ENCODE peak calls at places on chromosome 10, in seven cellular contexts. R, F, T, O, Y, W and N are unnamed samples.

GRCh38 chr10:97065128-97065527 is 120.6 kb downstream of the SLIT1 start:
- DNase-seq in O (no peak), Y (no peak), W (no peak), T (no peak), R (no peak), F (no peak), N (no peak)

GRCh38 chr10:120493411-120494312 is 36.6 kb downstream of the PLPP4 start:
- DNase-seq in Y (no peak), O (no peak), W (no peak), F (no peak), R (no peak), T (no peak), N (no peak)

GRCh38 chr10:108556176-108556575 is 1367.1 kb downstream of the XPNPEP1 start:
- DNase-seq in W (no peak), O (no peak), T (no peak), Y (no peak), F (no peak), R (no peak), N (no peak)

GRCh38 chr10:105681051-105681450 is 1040.0 kb downstream of the SORCS3 start:
- DNase-seq in T (no peak), O (no peak), W (no peak), F (no peak), R (no peak), Y (no peak), N (no peak)

GRCh38 chr10:74825371-74826141 is 844 bp upstream of the KAT6B start:
- DNase-seq in T (no peak), Y (no peak), R (no peak), O (no peak), F (no peak), W (no peak), N (no peak)

GRCh38 chr10:60806951-60807350 is 28.7 kb downstream of the CDK1 start:
- DNase-seq in F (no peak), O (no peak), W (no peak), R (no peak), Y (no peak), T (no peak), N (no peak)

GRCh38 chr10:103854265-103854686 is 1.1 kb downstream of the SH3PXD2A start:
- DNase-seq in F (no peak), O (no peak), W (no peak), T (no peak), Y (no peak), R (no peak), N (no peak)

GRCh38 chr10:48473704-48474103 is 131.2 kb downstream of the ARHGAP22 start:
- DNase-seq in F (no peak), Y (no peak), O (no peak), T (no peak), W (no peak), R (no peak), N (no peak)

GRCh38 chr10:60073397-60073780 is 167.0 kb upstream of the CCDC6 start:
- DNase-seq in F (no peak), R (no peak), O (no peak), Y (no peak), T (no peak), W (no peak), N (no peak)

GRCh38 chr10:120508393-120508792 is 51.4 kb downstream of the PLPP4 start:
- DNase-seq in T (peak), W (no peak), R (no peak), F (no peak), Y (no peak), O (no peak), N (peak)

GRCh38 chr10:70480254-70480861 is 1.8 kb downstream of the PALD1 start:
- DNase-seq in W (no peak), T (no peak), R (no peak), Y (no peak), F (no peak), O (no peak), N (no peak)

GRCh38 chr10:6228010-6228511 is 25.3 kb downstream of the PFKFB3 start:
- DNase-seq in T (peak), F (no peak), O (no peak), W (peak), Y (peak), R (no peak), N (no peak)

GRCh38 chr10:116721991-116722392 is 20.4 kb downstream of the HSPA12A start:
- DNase-seq in T (no peak), W (no peak), Y (peak), O (no peak), R (no peak), F (no peak), N (no peak)

GRCh38 chr10:127920319-127921074 is 13.6 kb downstream of the PTPRE start:
- DNase-seq in T (no peak), O (no peak), Y (no peak), R (no peak), F (no peak), W (no peak), N (no peak)

GRCh38 chr10:10818082-10818481 is 199.6 kb upstream of the CELF2 start:
- DNase-seq in T (no peak), W (no peak), Y (peak), F (no peak), R (no peak), O (peak), N (no peak)

GRCh38 chr10:133008736-133009135 is 66.4 kb upstream of the CFAP46 start:
- DNase-seq in F (no peak), Y (no peak), W (no peak), T (no peak), R (no peak), O (no peak), N (no peak)

GRCh38 chr10:38143587-38143986 is 49.5 kb downstream of the ZNF37A start:
- DNase-seq in O (no peak), Y (peak), T (no peak), F (no peak), R (no peak), W (no peak), N (no peak)

GRCh38 chr10:49629286-49629915 is 15.6 kb downstream of the CHAT start:
- DNase-seq in T (no peak), O (no peak), R (no peak), W (peak), Y (no peak), F (no peak), N (no peak)

GRCh38 chr10:20059084-20059835 is 243.0 kb downstream of the PLXDC2 start:
- DNase-seq in F (no peak), O (no peak), Y (peak), W (no peak), T (peak), R (no peak), N (no peak)

GRCh38 chr10:6074489-6075301 is 12.5 kb upstream of the IL2RA start:
- DNase-seq in W (no peak), Y (peak), O (no peak), T (no peak), F (no peak), R (peak), N (no peak)

GRCh38 chr10:42755028-42755451 is 27.6 kb upstream of the BMS1 start:
- DNase-seq in O (no peak), W (no peak), F (no peak), R (no peak), Y (no peak), T (no peak), N (no peak)

GRCh38 chr10:42755591-42756093 is 27.0 kb upstream of the BMS1 start:
- DNase-seq in Y (no peak), R (no peak), T (no peak), W (no peak), O (no peak), F (no peak), N (no peak)

GRCh38 chr10:42753126-42753506 is 29.5 kb upstream of the BMS1 start:
- DNase-seq in W (peak), R (peak), T (peak), Y (peak), F (no peak), O (peak), N (peak)

GRCh38 chr10:42754155-42755027 is 28.2 kb upstream of the BMS1 start:
- DNase-seq in O (no peak), W (no peak), T (no peak), R (no peak), Y (no peak), F (no peak), N (no peak)

GRCh38 chr10:42753507-42754154 is 29.0 kb upstream of the BMS1 start:
- DNase-seq in W (no peak), R (no peak), F (no peak), T (no peak), Y (no peak), O (no peak), N (no peak)
- TF ChIP-seq CTCF in W (no peak), R (no peak), F (no peak), T (no peak), Y (no peak), O (no peak), N (no peak)

DNA sequence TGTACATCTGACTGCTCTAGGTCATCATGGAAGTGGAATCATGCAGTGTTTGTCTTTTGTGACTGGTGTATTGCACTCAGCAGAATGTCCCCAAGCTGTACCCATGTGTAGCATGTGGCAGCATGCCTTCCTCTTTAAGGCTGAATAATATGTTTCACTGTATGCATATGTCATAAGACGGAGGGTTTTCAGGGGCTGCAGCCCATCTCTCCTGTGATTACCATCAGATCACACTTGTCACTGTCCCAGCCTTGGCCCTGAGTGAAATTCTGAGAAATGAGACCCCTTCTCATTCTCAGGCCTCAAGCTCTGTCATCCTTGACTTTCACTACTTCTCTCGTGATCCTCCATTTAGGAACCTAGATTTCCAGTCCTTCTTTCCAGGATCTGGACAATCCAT is 50.0 kb downstream of the CPXM2 start:
- DNase-seq in O (no peak), Y (no peak), W (no peak), T (no peak), R (no peak), F (no peak), N (no peak)
- H3K4me3 ChIP-seq in O (no peak), Y (no peak), W (no peak), T (no peak), R (no peak), F (no peak), N (no peak)

DNA sequence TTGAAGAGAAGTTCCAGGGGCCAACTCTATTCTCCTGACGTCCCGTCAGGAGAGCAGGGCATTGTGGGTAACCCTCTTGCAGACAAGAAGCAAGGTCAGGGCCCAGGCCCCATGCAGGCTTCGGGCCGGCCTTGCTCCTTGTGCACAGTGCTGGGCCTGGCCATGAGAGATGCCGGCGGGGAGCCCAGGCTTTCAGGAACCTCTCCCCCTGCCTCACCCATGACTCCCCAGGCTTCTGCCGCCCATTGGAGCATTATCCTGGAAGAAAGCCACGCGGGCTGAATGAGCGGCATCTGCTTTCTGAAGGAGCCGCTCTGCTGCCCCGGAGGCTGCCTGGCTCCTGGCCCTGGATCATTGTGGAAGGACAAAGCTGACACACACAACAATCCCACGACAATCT is 233.5 kb downstream of the TCF7L2 start:
- DNase-seq in T (no peak), Y (no peak), R (no peak), W (no peak), F (no peak), O (no peak), N (no peak)
- TF ChIP-seq CTCF in T (no peak), Y (no peak), R (no peak), W (no peak), F (no peak), O (no peak), N (no peak)

DNA sequence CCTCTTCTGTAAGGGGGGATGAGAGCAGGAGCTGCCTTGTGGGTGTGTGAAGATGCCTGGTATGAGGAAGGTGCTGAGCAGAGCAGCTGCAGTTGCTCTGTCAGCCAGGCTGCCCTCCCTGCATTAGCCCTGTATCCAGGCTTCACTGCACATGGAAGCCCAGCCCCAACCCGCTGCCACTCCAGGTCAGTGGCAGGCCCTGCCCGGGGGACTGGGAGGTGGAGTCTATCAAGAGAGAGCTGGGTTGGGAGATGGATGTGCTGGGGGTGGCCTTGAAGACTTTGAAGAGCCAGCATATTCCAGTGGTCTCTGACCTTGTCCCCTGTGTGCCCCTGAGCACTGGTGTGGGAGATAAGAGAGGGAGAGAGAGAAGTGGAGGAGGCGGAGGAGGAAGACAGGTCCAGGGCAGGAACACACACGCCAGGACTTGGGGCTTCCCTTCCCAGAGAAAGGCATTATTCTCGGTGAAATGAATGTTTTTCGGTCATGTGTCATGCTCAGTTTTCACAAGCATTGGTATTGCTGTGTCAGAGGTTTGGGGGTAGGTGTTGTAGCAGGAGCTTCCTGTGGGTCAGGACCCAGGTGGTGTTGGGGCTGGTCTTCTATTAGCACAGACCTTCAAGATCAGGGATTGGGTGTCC is 2.6 kb downstream of the PPIF start:
- DNase-seq in W (no peak), T (no peak), Y (no peak), R (no peak), F (no peak), O (no peak), N (no peak)
- H3K4me3 ChIP-seq in W (no peak), T (no peak), Y (no peak), R (no peak), F (no peak), O (no peak), N (no peak)

GRCh38 chr10:26642896-26643653 is 54.4 kb upstream of the PDSS1 start:
- DNase-seq in F (no peak), R (no peak), T (no peak), O (no peak), W (no peak), Y (no peak), N (no peak)

GRCh38 chr10:26653004-26653403 is 44.5 kb upstream of the PDSS1 start:
- DNase-seq in F (no peak), W (no peak), O (no peak), Y (no peak), R (no peak), T (no peak), N (no peak)

GRCh38 chr10:26650406-26650805 is 47.1 kb upstream of the PDSS1 start:
- DNase-seq in Y (no peak), F (no peak), R (no peak), W (no peak), O (no peak), T (no peak), N (no peak)

DNA sequence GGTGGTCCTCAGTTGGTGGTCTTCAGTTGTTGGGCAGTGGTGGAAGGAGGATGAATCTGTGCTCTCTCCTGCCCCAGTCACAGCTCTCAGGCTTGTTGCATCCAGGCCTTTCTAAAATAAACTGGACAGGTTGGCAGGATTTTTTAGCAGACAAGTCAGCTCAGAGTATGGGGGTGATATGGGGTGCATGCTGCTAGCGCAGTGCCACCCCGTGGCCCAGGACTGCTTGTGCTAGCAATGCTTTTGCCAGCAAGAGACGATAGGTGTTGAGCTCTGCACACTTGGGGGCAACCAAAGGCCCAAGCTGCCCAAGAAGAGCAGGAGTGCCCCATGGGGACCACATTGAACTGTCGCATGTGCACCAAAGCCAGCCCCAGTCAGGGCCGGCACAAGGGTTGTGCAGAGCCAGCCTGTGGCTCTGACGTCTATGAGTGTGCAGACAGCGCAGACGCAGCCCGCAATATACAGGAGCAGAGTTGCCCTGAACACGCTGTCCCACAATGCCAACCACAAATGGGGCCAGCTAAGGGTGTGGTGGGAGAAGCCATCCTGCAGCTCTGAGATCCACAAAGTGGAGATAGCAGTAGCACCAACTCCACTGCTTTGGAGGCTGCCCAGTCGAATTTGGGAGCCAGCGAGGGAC is 49.8 kb upstream of the PDSS1 start:
- DNase-seq in O (no peak), R (no peak), W (no peak), Y (no peak), T (no peak), F (no peak), N (no peak)
- TF ChIP-seq CTCF in O (no peak), R (no peak), W (no peak), Y (no peak), T (no peak), F (no peak), N (no peak)

DNA sequence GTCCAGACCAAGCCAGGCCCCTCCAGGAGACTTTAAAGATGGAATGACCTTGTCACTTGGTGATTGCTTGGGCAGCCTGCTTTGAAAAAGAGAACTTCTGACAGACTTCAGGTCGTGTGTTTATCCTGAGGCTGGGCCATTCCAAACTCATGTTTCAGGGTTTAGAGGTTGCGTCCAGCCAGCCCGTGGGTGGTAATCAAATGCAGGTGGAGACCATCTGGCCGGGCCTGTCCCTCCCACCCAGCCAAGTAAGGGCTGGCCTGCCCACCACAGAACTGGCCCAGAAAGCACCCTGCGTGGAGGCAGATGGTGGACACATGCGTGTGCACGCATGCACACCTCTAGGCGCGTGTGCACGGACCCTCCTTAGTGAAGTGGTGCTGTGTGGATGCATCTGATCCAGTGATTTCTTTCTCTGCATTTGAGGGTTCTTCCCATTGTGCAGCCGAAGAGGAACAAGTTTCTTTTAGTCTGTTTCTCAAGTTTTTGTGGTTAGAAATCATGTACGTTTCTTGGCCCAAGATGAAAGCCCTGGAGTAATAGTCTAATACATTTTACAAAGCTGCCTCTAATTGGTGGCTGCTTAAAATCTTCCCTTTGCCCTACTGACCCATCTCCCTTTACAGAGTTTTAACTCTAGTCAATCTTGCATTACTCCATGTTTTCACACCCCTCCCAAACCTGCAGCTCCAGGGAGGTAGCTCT is 43.0 kb downstream of the SUFU start:
- DNase-seq in Y (peak), R (peak), O (no peak), F (no peak), W (no peak), T (peak), N (peak)
- H3K4me3 ChIP-seq in Y (no peak), R (peak), O (no peak), F (no peak), W (no peak), T (no peak), N (no peak)